ENCODE peak calls at places on chromosomes 12 and 14, in eight cellular contexts. A is caudate nucleus, J is ascending aorta, Q is neural progenitor cell, U is NT2/D1, S is lower leg skin, P is globus pallidus, Z is kidney tubule cell. G is an unnamed sample.

GRCh38 chr12:72053604-72054003 is 115.0 kb downstream of the TPH2 start:
- DNase-seq in U (no peak), A (no peak), S (no peak), Q (no peak), P (no peak), J (no peak), Z (peak), G (no peak)

GRCh38 chr12:20097561-20097960 is 270.8 kb upstream of the PDE3A start:
- DNase-seq in S (no peak), A (no peak), Z (no peak), J (no peak), P (no peak), U (no peak), Q (no peak), G (no peak)

GRCh38 chr12:107610030-107610859 is 75.4 kb upstream of the PWP1 start:
- DNase-seq in P (no peak), Z (peak), Q (peak), S (no peak), A (no peak), U (peak), J (no peak), G (no peak)

GRCh38 chr12:101552277-101552676 is 42.5 kb upstream of the MYBPC1 start:
- DNase-seq in Z (no peak), P (no peak), U (no peak), J (no peak), A (no peak), S (peak), Q (no peak), G (no peak)

GRCh38 chr14:23861666-23862065 is 91.9 kb upstream of the DHRS4 start:
- DNase-seq in J (no peak), S (no peak), A (no peak), Q (no peak), P (no peak), Z (no peak), U (no peak), G (no peak)

GRCh38 chr12:49550853-49551252 is 12.0 kb downstream of the KCNH3 start:
- DNase-seq in P (no peak), S (no peak), A (no peak), Z (no peak), J (no peak), Q (no peak), U (no peak), G (no peak)

GRCh38 chr14:104115131-104115600 is 23.2 kb upstream of the KIF26A start:
- DNase-seq in A (no peak), U (no peak), Z (no peak), S (no peak), J (no peak), P (no peak), Q (no peak), G (no peak)

GRCh38 chr12:71639341-71639760 is 24.3 kb downstream of the ZFC3H1 start:
- DNase-seq in P (peak), J (no peak), Z (peak), Q (peak), U (no peak), S (no peak), A (no peak), G (no peak)

GRCh38 chr12:79055926-79056674 is 191.5 kb downstream of the SYT1 start:
- DNase-seq in U (no peak), J (no peak), Z (peak), S (no peak), A (no peak), Q (no peak), P (no peak), G (no peak)

GRCh38 chr12:104704224-104704623 is 247.5 kb downstream of the CHST11 start:
- DNase-seq in Q (no peak), S (no peak), P (no peak), A (no peak), Z (no peak), U (no peak), J (no peak), G (no peak)

GRCh38 chr12:4030938-4031702 is 157.9 kb upstream of the PARP11 start:
- DNase-seq in Z (peak), U (peak), Q (peak), A (no peak), P (peak), J (peak), S (peak), G (peak)

GRCh38 chr12:24728366-24728765 is 220.5 kb downstream of the BCAT1 start:
- DNase-seq in J (no peak), U (peak), S (no peak), A (no peak), P (no peak), Q (peak), Z (peak), G (no peak)

GRCh38 chr12:129483494-129483893 is 420.3 kb downstream of the TMEM132D start:
- DNase-seq in Z (no peak), P (peak), U (no peak), A (no peak), J (no peak), S (no peak), Q (no peak), G (no peak)

GRCh38 chr12:93145086-93145485 is 216.0 kb upstream of the EEA1 start:
- DNase-seq in S (no peak), Z (no peak), A (no peak), Q (no peak), P (no peak), J (no peak), U (no peak), G (no peak)

GRCh38 chr14:91343051-91343450 is 74.6 kb downstream of the CCDC88C start:
- DNase-seq in U (no peak), Q (no peak), Z (no peak), S (no peak), P (no peak), J (no peak), A (no peak), G (no peak)

GRCh38 chr14:34682787-34683321 is 31.5 kb downstream of the CFL2 start:
- DNase-seq in P (no peak), S (no peak), U (no peak), Z (no peak), A (no peak), Q (no peak), J (no peak), G (no peak)

GRCh38 chr12:69097619-69098368 is 141.6 kb upstream of the CPSF6 start:
- DNase-seq in P (no peak), S (no peak), Q (no peak), Z (peak), U (no peak), J (no peak), A (no peak), G (no peak)

GRCh38 chr14:27528328-27528727 is 930.5 kb upstream of the NOVA1 start:
- DNase-seq in Z (peak), A (no peak), U (no peak), P (no peak), J (no peak), Q (peak), S (no peak), G (peak)

GRCh38 chr12:105204916-105205315 is 31.1 kb downstream of the APPL2 start:
- DNase-seq in P (no peak), A (no peak), Z (peak), U (no peak), S (no peak), J (no peak), Q (no peak), G (peak)

GRCh38 chr12:96210376-96211055 is 16.3 kb downstream of the ELK3 start:
- DNase-seq in S (no peak), Z (no peak), P (no peak), A (no peak), Q (no peak), U (no peak), J (no peak), G (no peak)

GRCh38 chr14:29608861-29609260 is 318.8 kb downstream of the PRKD1 start:
- DNase-seq in A (no peak), P (no peak), Z (no peak), J (no peak), Q (no peak), S (no peak), U (no peak), G (no peak)

GRCh38 chr14:94524093-94524492 is 14.8 kb upstream of the SERPINA12 start:
- DNase-seq in J (no peak), S (no peak), Q (no peak), U (no peak), A (no peak), Z (no peak), P (no peak), G (no peak)

GRCh38 chr14:79841433-79841832 is 369.9 kb downstream of the DIO2 start:
- DNase-seq in Q (no peak), Z (peak), S (no peak), U (no peak), P (no peak), J (no peak), A (no peak), G (no peak)

GRCh38 chr14:65551019-65551643 is 138.6 kb downstream of the FUT8 start:
- DNase-seq in S (no peak), Z (no peak), P (no peak), Q (no peak), U (no peak), J (no peak), A (peak), G (no peak)

GRCh38 chr14:71403673-71404072 is 496.4 kb downstream of the PCNX1 start:
- DNase-seq in A (no peak), Q (no peak), J (no peak), U (no peak), S (no peak), Z (peak), P (no peak), G (no peak)

GRCh38 chr12:120115692-120116442 is 686 bp downstream of the RAB35 start:
- DNase-seq in P (no peak), S (no peak), J (no peak), Q (no peak), U (no peak), A (no peak), Z (peak), G (no peak)

GRCh38 chr12:52119398-52120254 is 40.1 kb downstream of the SMIM41 start:
- DNase-seq in J (no peak), A (no peak), P (no peak), Q (peak), Z (peak), S (no peak), U (peak), G (no peak)

GRCh38 chr14:54686219-54686870 is 119.4 kb downstream of the SAMD4A start:
- DNase-seq in P (peak), Q (no peak), A (no peak), J (no peak), U (no peak), Z (peak), S (peak), G (peak)

GRCh38 chr12:13718271-13718670 is 263.1 kb downstream of the GRIN2B start:
- DNase-seq in S (no peak), U (no peak), J (no peak), P (no peak), Z (no peak), Q (no peak), A (no peak), G (no peak)

GRCh38 chr12:30753761-30754382 is 879 bp downstream of the CAPRIN2 start:
- DNase-seq in J (no peak), Z (peak), A (peak), S (peak), P (peak), Q (peak), U (peak), G (no peak)

GRCh38 chr14:68147331-68147730 is 327.8 kb downstream of the RAD51B start:
- DNase-seq in Q (no peak), J (no peak), P (no peak), Z (peak), A (no peak), S (no peak), U (no peak), G (no peak)

GRCh38 chr12:104796475-104796862 is 161.6 kb downstream of the SLC41A2 start:
- DNase-seq in P (no peak), Z (no peak), A (no peak), Q (no peak), J (no peak), S (no peak), U (no peak), G (no peak)

GRCh38 chr12:48084066-48084465 is 21.8 kb downstream of the SENP1 start:
- DNase-seq in Q (peak), Z (no peak), A (no peak), J (no peak), P (peak), U (no peak), S (no peak), G (no peak)

GRCh38 chr14:68018598-68018997 is 199.0 kb downstream of the RAD51B start:
- DNase-seq in S (no peak), P (no peak), Q (no peak), A (no peak), Z (peak), U (no peak), J (no peak), G (no peak)

GRCh38 chr12:93877446-93877845 is 200.3 kb downstream of the CRADD start:
- DNase-seq in S (no peak), Q (no peak), J (no peak), P (no peak), A (no peak), Z (peak), U (no peak), G (no peak)

GRCh38 chr12:22262309-22262708 is 72.2 kb downstream of the ST8SIA1 start:
- DNase-seq in A (no peak), J (no peak), P (no peak), Z (peak), U (peak), S (no peak), Q (peak), G (no peak)

GRCh38 chr14:68199465-68200145 is 380.0 kb downstream of the RAD51B start:
- DNase-seq in S (no peak), A (no peak), P (no peak), Z (peak), U (no peak), Q (peak), J (no peak), G (peak)

GRCh38 chr14:71586131-71586893 is 345.9 kb upstream of the RGS6 start:
- DNase-seq in J (no peak), U (no peak), P (peak), A (peak), Q (peak), Z (no peak), S (peak), G (no peak)